ENCODE peak calls at places on chromosomes 16 and 17, in ten cellular contexts. C is ascending aorta; E is thoracic aorta; U is pancreas; S is CD8-positive, alpha-beta memory T cell; L is GM23248; F is endodermal cell; K is left ventricle myocardium inferior; T is body of pancreas; Q is RWPE2. R is an unnamed sample.

GRCh38 chr16:73996624-73997339 is 299.8 kb upstream of the PSMD7 start:
- DNase-seq in T (no peak), U (no peak), K (no peak), E (no peak), S (no peak), C (no peak), Q (no peak), L (no peak), F (no peak), R (no peak)

GRCh38 chr16:69040144-69040909 is 65.1 kb upstream of the HAS3 start:
- DNase-seq in K (no peak), L (peak; percentile 68), F (no peak), Q (no peak), S (no peak), E (no peak), U (no peak), T (no peak), C (no peak), R (no peak)

GRCh38 chr16:14063618-14064581 is 7.2 kb upstream of the MRTFB start:
- DNase-seq in E (no peak), L (no peak), K (no peak), S (no peak), Q (no peak), F (no peak), U (no peak), C (no peak), T (no peak), R (no peak)

GRCh38 chr16:68999114-68999513 is 106.3 kb upstream of the HAS3 start:
- DNase-seq in S (no peak), F (no peak), Q (no peak), C (no peak), K (no peak), E (no peak), T (no peak), L (no peak), U (no peak), R (peak; percentile 41)

GRCh38 chr16:58733248-58733670 is 857 bp downstream of the GOT2 start:
- DNase-seq in Q (no peak), T (no peak), E (peak; percentile 12), S (no peak), C (no peak), L (peak; percentile 53), U (peak; percentile 21), K (no peak), F (no peak), R (no peak)

GRCh38 chr16:19006446-19007315 is 22.9 kb downstream of the TMC7 start:
- DNase-seq in T (no peak), U (no peak), L (no peak), S (no peak), E (no peak), F (no peak), K (no peak), Q (no peak), C (no peak), R (no peak)

GRCh38 chr16:87877942-87878507 is 8.7 kb upstream of the SLC7A5 start:
- DNase-seq in L (peak; percentile 45), T (no peak), Q (no peak), S (no peak), F (peak; percentile 67), U (no peak), C (no peak), E (no peak), K (no peak), R (no peak)

GRCh38 chr17:266701-267656 is 85.5 kb upstream of the DOC2B start:
- DNase-seq in S (no peak), Q (peak; percentile 23), T (peak; percentile 10), C (no peak), U (peak; percentile 10), E (peak; percentile 45), L (peak; percentile 35), F (peak; percentile 51), K (peak; percentile 48), R (peak; percentile 17)

GRCh38 chr17:62822080-62822904 is 14.2 kb upstream of the MARCHF10 start:
- DNase-seq in L (no peak), E (no peak), C (no peak), Q (no peak), U (no peak), S (no peak), F (peak; percentile 35), T (no peak), K (no peak), R (no peak)

GRCh38 chr17:81684442-81684911 is 666 bp downstream of the HGS start:
- DNase-seq in S (no peak), Q (no peak), F (no peak), T (peak; percentile 32), U (no peak), L (no peak), C (no peak), E (no peak), K (no peak), R (no peak)

GRCh38 chr17:50935201-50936124 is 69.3 kb upstream of the TOB1 start:
- DNase-seq in Q (no peak), L (no peak), S (no peak), F (no peak), K (no peak), C (peak; percentile 81), U (peak; percentile 98), E (peak; percentile 46), T (peak; percentile 97), R (no peak)

GRCh38 chr17:18257268-18257681 is 1.3 kb downstream of the FLII start:
- DNase-seq in E (no peak), C (no peak), K (no peak), U (peak; percentile 46), S (no peak), F (peak; percentile 88), Q (peak; percentile 81), L (peak; percentile 41), T (peak; percentile 49), R (no peak)

GRCh38 chr17:78231991-78232759 is 744 bp downstream of the TMEM235 start:
- DNase-seq in E (no peak), U (no peak), S (no peak), K (no peak), Q (peak; percentile 63), T (no peak), F (peak; percentile 90), C (no peak), L (peak; percentile 40), R (no peak)

DNA sequence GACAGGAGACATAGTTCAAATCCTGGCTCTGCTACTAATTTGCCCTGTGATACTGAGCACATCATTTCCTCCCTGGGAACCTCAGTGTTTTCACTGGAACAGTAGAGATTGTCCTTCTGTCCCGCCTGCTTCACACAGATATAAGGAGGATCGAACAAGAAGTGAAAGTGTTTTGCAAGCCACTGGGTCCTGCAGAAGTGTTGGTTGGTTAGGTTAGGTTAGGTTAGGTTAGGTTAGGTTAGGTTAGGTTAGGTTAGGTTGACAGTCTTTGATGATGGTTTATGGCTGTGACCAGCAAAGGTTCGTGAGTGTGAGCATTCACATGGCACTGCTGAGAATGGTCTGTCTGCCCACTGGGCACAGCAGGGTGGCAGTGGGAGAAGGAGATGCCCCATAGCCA is 910 bp upstream of the KRT36 start:
- DNase-seq in S (no peak), K (no peak), E (no peak), T (no peak), Q (no peak), F (no peak), U (no peak), L (no peak), C (no peak), R (no peak)
- H3K4me1 ChIP-seq in S (no peaks in the 10 kb centered on the region), K (no peaks in the 10 kb centered on the region), E (peaks cover 9% of the 10 kb centered on the region), T (no peaks in the 10 kb centered on the region), Q (peaks cover 7% of the 10 kb centered on the region), F (no peaks in the 10 kb centered on the region), U (no peaks in the 10 kb centered on the region), L (peaks cover 9% of the 10 kb centered on the region), C (no peaks in the 10 kb centered on the region), R (no peaks in the 10 kb centered on the region)

DNA sequence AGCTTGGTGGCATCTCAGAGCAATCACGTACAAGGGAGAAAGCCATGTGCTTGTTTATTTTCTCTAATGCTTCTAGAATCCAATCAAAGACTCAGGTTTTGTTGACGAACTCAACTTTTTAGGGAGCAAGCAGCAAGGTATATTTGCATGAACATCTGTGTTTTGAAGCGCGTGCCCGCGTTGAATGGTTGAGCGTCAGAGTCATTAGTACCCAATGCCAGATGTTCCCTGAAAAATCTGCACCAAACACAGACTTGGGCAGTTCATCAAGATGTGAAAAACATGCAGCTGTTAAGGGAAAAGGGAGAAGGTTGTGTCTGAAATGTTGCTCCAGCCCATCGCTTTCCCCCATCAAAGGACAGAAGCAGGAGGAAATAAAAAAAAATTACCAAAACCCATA is 170.4 kb downstream of the SNX29 start:
- DNase-seq in T (no peak), K (no peak), E (no peak), U (no peak), S (no peak), Q (no peak), F (no peak), L (no peak), C (no peak), R (no peak)
- H3K4me3 ChIP-seq in T (no peak overlapping the region), K (no peak overlapping the region), E (no peak overlapping the region), U (no peak overlapping the region), S (no peak overlapping the region), Q (no peak overlapping the region), F (no peak overlapping the region), L (no peak overlapping the region), C (no peak overlapping the region), R (no peak overlapping the region)

GRCh38 chr16:57637020-57637419 is 8.6 kb downstream of the ADGRG1 start:
- DNase-seq in L (peak; percentile 47), F (no peak), U (no peak), C (no peak), S (no peak), T (no peak), E (no peak), Q (no peak), K (no peak), R (no peak)
- H3K4me1 ChIP-seq in L (peaks cover 10% of the 10 kb centered on the region), F (no peaks in the 10 kb centered on the region), U (peaks cover 57% of the 10 kb centered on the region), C (no peaks in the 10 kb centered on the region), S (no peaks in the 10 kb centered on the region), T (peaks cover 97% of the 10 kb centered on the region), E (peaks cover 27% of the 10 kb centered on the region), Q (peaks cover 13% of the 10 kb centered on the region), K (peaks cover 100% of the 10 kb centered on the region), R (peaks cover 18% of the 10 kb centered on the region)

GRCh38 chr17:15157051-15157450 is 108.1 kb downstream of the PMP22 start:
- DNase-seq in K (no peak), E (no peak), Q (no peak), S (no peak), C (no peak), L (peak; percentile 75), T (no peak), F (no peak), U (no peak), R (no peak)
- H3K4me3 ChIP-seq in K (no peak overlapping the region), E (no peak overlapping the region), Q (no peak overlapping the region), S (no peak overlapping the region), C (no peak overlapping the region), L (no peak overlapping the region), T (no peak overlapping the region), F (no peak overlapping the region), U (no peak overlapping the region), R (no peak overlapping the region)

GRCh38 chr16:78925071-78925714 is 675.3 kb downstream of the MAF start:
- DNase-seq in S (no peak), Q (no peak), L (peak; percentile 23), C (no peak), U (peak; percentile 25), E (no peak), F (peak; percentile 74), T (peak; percentile 40), K (peak; percentile 19), R (peak; percentile 38)
- H3K4me1 ChIP-seq in S (no peaks in the 10 kb centered on the region), Q (no peaks in the 10 kb centered on the region), L (no peaks in the 10 kb centered on the region), C (no peaks in the 10 kb centered on the region), U (no peaks in the 10 kb centered on the region), E (no peaks in the 10 kb centered on the region), F (no peaks in the 10 kb centered on the region), T (no peaks in the 10 kb centered on the region), K (no peaks in the 10 kb centered on the region), R (no peaks in the 10 kb centered on the region)